ENCODE peak calls at places on chromosomes 4 and X, in ten cellular contexts. Y, X, B, E, N, I, U, W, F and L are unnamed samples.

GRCh38 chr4:142040043-142040442 is 403.7 kb downstream of the IL15 start:
- DNase-seq in Y (no peak), U (no peak), N (no peak), I (no peak), W (no peak), E (no peak), B (no peak), F (no peak), X (no peak), L (no peak)

GRCh38 chr4:150150545-150151156 is 72.4 kb downstream of the DCLK2 start:
- DNase-seq in N (no peak), B (no peak), X (peak), F (no peak), Y (no peak), W (no peak), U (no peak), I (no peak), E (no peak), L (no peak)

GRCh38 chr4:170089743-170090666 is at the start of gene AADAT:
- DNase-seq in Y (peak), N (peak), X (peak), W (no peak), B (no peak), U (peak), E (peak), I (no peak), F (peak), L (peak)

GRCh38 chr4:139454111-139454600 is at the start of gene RAB33B:
- DNase-seq in Y (no peak), B (no peak), I (no peak), F (no peak), E (peak), W (no peak), N (no peak), X (no peak), U (peak), L (peak)

GRCh38 chrX:130121505-130121800 is 11.2 kb upstream of the ELF4 start:
- DNase-seq in F (no peak), X (no peak), Y (no peak), E (no peak), I (no peak), U (no peak), N (no peak), B (no peak), W (no peak), L (no peak)

GRCh38 chr4:110514889-110515479 is 39.0 kb downstream of the ENPEP start:
- DNase-seq in I (no peak), U (peak), W (no peak), B (no peak), F (peak), Y (peak), X (no peak), E (no peak), N (peak), L (no peak)

GRCh38 chr4:26912810-26913209 is 52.2 kb downstream of the STIM2 start:
- DNase-seq in U (no peak), I (no peak), N (no peak), W (no peak), X (no peak), B (no peak), F (no peak), E (no peak), Y (no peak), L (no peak)

GRCh38 chrX:323721-324628 is 5.4 kb upstream of the GTPBP6 start:
- DNase-seq in Y (peak), U (peak), F (peak), N (peak), E (no peak), B (peak), W (peak), I (no peak), X (peak), L (peak)

GRCh38 chr4:44927361-44928061 is 201.2 kb upstream of the GNPDA2 start:
- DNase-seq in E (no peak), U (peak), W (no peak), X (no peak), N (peak), B (no peak), F (peak), I (no peak), Y (peak), L (peak)

GRCh38 chr4:121009578-121010338 is 62.6 kb downstream of the NDNF start:
- DNase-seq in B (no peak), E (no peak), X (no peak), Y (no peak), U (no peak), F (no peak), W (no peak), N (no peak), I (no peak), L (no peak)

GRCh38 chr4:102354671-102355454 is 9.6 kb upstream of the SLC39A8 start:
- DNase-seq in U (no peak), Y (no peak), N (no peak), E (no peak), I (no peak), W (no peak), B (no peak), X (no peak), F (no peak), L (no peak)

GRCh38 chr4:126223784-126224407 is 909.1 kb downstream of the FAT4 start:
- DNase-seq in I (no peak), Y (peak), F (peak), U (peak), N (peak), W (no peak), X (no peak), E (no peak), B (no peak), L (no peak)

GRCh38 chrX:27675493-27675892 is 85.3 kb downstream of the DCAF8L2 start:
- DNase-seq in N (peak), E (no peak), F (peak), W (no peak), I (no peak), B (no peak), Y (peak), U (peak), X (no peak), L (peak)

GRCh38 chr4:24881508-24882071 is 31.3 kb downstream of the CCDC149 start:
- DNase-seq in Y (no peak), U (no peak), F (no peak), W (no peak), X (no peak), B (no peak), E (no peak), I (no peak), N (no peak), L (no peak)

GRCh38 chrX:82813671-82814078 is 694.4 kb upstream of the POU3F4 start:
- DNase-seq in N (peak), I (no peak), E (no peak), Y (no peak), W (peak), U (peak), F (peak), B (no peak), X (no peak), L (peak)

GRCh38 chr4:153345011-153345981 is 808 bp downstream of the MND1 start:
- DNase-seq in X (no peak), Y (peak), N (peak), I (no peak), E (no peak), B (no peak), W (no peak), U (peak), F (peak), L (no peak)

GRCh38 chr4:153346031-153346430 is 1.5 kb downstream of the MND1 start:
- DNase-seq in I (no peak), Y (peak), N (no peak), X (no peak), F (no peak), B (no peak), E (no peak), U (no peak), W (no peak), L (no peak)

GRCh38 chr4:153348006-153348405 is 3.5 kb downstream of the MND1 start:
- DNase-seq in W (no peak), E (no peak), I (no peak), U (peak), F (peak), B (no peak), N (no peak), Y (no peak), X (no peak), L (no peak)

GRCh38 chr4:153347117-153347516 is 2.6 kb downstream of the MND1 start:
- DNase-seq in X (no peak), Y (no peak), I (no peak), N (no peak), U (no peak), W (no peak), E (no peak), F (no peak), B (no peak), L (no peak)

DNA sequence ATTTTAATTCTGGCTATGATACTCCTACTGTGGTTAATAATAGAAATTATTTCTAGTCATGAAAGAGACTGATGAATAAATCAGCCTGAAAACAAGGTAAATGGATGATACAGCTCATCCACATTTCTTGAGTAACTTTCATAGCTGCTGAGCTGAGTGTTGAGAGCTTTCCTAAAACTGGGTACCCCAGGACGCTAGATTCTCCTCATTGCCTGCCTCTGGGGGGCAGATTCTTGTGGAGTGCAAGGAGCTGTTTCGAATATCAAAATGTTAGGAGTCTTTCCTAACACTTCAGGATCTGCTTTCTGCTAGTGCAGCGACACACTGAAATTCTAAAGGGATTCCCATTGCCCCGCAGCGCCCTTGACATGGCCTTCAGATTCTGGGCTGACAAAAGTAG is 2.1 kb downstream of the MND1 start:
- DNase-seq in U (peak), F (no peak), N (peak), B (no peak), E (no peak), W (no peak), I (no peak), X (no peak), Y (peak), L (no peak)
- TF ChIP-seq CTCF in U (peak), F (peak), N (peak), B (no peak), E (no peak), W (no peak), I (peak), X (no peak), Y (peak), L (peak)

GRCh38 chr4:39700500-39700899 is 2.6 kb downstream of the UBE2K start:
- DNase-seq in W (no peak), U (no peak), I (no peak), E (no peak), F (no peak), B (no peak), N (no peak), Y (no peak), X (no peak), L (no peak)

GRCh38 chr4:39702716-39703115 is 4.8 kb downstream of the UBE2K start:
- DNase-seq in B (no peak), N (no peak), Y (no peak), W (no peak), U (no peak), F (no peak), I (no peak), X (no peak), E (no peak), L (no peak)

GRCh38 chr4:39697740-39698423 is at the start of gene UBE2K:
- DNase-seq in B (peak), I (no peak), N (peak), W (no peak), Y (peak), U (peak), E (peak), F (peak), X (peak), L (peak)

GRCh38 chr4:39698424-39699009 is 581 bp downstream of the UBE2K start:
- DNase-seq in F (peak), W (no peak), B (peak), Y (peak), X (peak), I (no peak), U (no peak), E (no peak), N (peak), L (no peak)

GRCh38 chr4:39699676-39700409 is 1.9 kb downstream of the UBE2K start:
- DNase-seq in W (no peak), I (no peak), B (no peak), E (no peak), Y (peak), U (peak), X (no peak), F (peak), N (peak), L (no peak)
- H3K4me3 ChIP-seq in W (peak), I (peak), B (peak), E (peak), Y (peak), U (peak), X (peak), F (peak), N (peak), L (peak)

GRCh38 chrX:9336501-9336900 is 128.4 kb upstream of the TBL1X start:
- DNase-seq in N (peak), B (no peak), Y (no peak), X (no peak), U (no peak), W (no peak), I (no peak), E (no peak), F (no peak), L (no peak)

GRCh38 chrX:9337056-9337455 is 127.8 kb upstream of the TBL1X start:
- DNase-seq in U (peak), Y (no peak), X (peak), F (peak), B (no peak), W (no peak), N (peak), I (no peak), E (no peak), L (no peak)

GRCh38 chrX:9340619-9341304 is 124.1 kb upstream of the TBL1X start:
- DNase-seq in I (peak), W (no peak), U (peak), N (peak), Y (peak), B (no peak), E (no peak), X (peak), F (no peak), L (no peak)

GRCh38 chrX:9339603-9340569 is 125.0 kb upstream of the TBL1X start:
- DNase-seq in E (no peak), N (peak), B (no peak), W (no peak), F (no peak), X (peak), U (no peak), Y (peak), I (no peak), L (no peak)

GRCh38 chrX:9338986-9339385 is 125.9 kb upstream of the TBL1X start:
- DNase-seq in I (no peak), W (no peak), U (no peak), F (no peak), N (no peak), B (no peak), X (no peak), Y (no peak), E (no peak), L (no peak)
- TF ChIP-seq CTCF in I (no peak), W (no peak), U (no peak), F (no peak), N (no peak), B (no peak), X (no peak), Y (no peak), E (no peak), L (no peak)

DNA sequence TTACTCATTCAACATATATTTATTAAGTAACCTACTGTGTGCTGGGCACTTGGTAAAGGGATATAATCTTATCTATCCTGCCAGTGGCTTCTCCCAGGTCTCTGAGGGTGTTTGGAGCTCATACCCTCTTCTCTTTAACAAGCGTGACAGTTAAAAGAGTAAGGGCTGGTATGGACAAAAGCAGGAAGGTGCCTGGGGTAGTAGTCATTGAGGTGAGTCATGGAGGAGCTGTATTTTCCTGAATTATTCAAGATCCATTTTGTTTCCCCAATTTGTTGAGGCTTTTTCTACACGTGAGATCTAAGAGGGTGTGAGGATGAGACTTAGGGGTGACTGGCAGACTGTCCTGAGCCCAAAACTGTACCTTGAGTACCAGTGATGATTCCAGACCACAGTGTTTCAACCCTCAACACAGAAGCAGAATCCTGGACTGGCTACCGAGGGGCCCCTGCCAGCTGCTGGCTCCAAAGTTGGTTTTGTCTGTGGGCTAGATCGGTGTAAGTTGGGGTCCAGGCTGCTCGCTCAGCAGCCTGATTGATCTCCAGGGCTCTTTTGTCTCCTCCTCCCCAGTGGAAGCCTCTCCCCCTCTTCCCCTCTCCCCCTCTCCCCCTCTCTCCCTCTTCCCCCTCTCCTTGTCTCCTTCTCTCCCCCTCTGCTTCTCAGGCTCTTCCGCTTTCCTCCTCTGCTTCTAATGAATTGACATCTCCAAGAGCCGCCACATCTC is at the start of gene DRP2:
- DNase-seq in W (no peak), X (no peak), I (no peak), E (no peak), B (no peak), N (peak), F (peak), Y (no peak), U (peak), L (no peak)
- H3K4me3 ChIP-seq in W (no peak), X (no peak), I (no peak), E (peak), B (no peak), N (no peak), F (peak), Y (no peak), U (peak), L (peak)

DNA sequence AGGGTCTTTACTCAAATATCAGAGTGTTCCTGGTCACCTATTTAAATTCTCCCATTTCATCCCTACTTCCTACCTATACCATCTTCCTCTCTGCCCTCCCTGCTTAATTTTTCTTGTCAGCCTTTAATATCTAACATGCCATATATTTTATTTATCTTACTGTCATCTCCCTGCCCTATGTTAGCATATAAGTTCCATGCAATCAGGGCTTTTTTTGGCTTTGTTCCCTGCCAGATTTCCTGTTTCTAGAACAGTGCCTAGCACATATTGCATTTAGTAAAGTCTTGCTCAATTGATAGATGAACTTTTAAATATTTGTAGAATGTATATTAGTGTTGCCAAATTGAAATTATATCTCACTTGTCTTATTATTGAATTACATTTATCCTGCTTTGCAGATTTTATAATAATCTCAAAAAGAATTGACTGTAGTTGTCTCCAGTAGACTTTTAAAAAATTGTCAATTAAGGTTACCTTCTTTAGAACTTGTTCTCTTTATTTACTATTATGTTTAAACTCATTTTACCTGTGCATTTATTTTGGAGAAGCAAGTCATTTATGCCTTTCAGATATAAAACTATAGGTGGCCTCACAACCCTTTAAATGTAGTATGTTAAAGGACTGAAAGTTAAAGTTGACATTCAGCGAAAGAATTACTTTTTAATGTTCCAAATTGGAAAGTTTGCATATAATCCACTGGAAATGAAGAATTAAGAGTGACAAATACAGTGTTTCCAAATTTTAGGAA is 108.2 kb upstream of the BMPR1B start:
- DNase-seq in Y (no peak), E (no peak), W (no peak), X (no peak), B (no peak), N (peak), I (no peak), U (peak), F (no peak), L (peak)
- TF ChIP-seq CTCF in Y (no peak), E (no peak), W (no peak), X (no peak), B (no peak), N (no peak), I (no peak), U (no peak), F (no peak), L (no peak)

DNA sequence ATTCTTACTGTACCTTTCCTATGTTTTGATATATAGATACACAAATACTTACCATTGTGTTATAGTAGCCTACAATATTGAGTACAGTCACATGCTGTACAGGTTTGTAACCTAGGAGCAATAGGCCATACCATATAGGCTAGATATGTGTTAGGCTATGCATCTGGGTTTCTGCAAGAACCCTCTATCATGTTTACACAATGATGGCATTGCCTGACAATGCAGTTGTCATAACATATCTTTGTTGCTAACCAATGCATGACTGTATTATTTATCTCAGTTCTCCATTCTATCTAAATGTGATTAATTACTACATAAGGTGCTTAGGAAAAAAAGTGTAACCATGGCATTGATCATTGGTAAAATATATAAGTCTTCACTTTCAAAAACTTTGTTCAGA is 10.0 kb upstream of the SPCS3 start:
- DNase-seq in B (no peak), W (no peak), E (no peak), Y (no peak), I (no peak), U (peak), X (no peak), N (peak), F (no peak), L (no peak)
- H3K4me3 ChIP-seq in B (no peak), W (no peak), E (no peak), Y (no peak), I (no peak), U (no peak), X (no peak), N (no peak), F (no peak), L (no peak)

GRCh38 chrX:20527458-20528099 is 260.9 kb upstream of the RPS6KA3 start:
- DNase-seq in I (no peak), E (no peak), N (peak), U (peak), W (no peak), B (no peak), Y (peak), X (peak), F (peak), L (no peak)
- TF ChIP-seq CTCF in I (peak), E (peak), N (no peak), U (peak), W (peak), B (peak), Y (peak), X (peak), F (peak), L (peak)

DNA sequence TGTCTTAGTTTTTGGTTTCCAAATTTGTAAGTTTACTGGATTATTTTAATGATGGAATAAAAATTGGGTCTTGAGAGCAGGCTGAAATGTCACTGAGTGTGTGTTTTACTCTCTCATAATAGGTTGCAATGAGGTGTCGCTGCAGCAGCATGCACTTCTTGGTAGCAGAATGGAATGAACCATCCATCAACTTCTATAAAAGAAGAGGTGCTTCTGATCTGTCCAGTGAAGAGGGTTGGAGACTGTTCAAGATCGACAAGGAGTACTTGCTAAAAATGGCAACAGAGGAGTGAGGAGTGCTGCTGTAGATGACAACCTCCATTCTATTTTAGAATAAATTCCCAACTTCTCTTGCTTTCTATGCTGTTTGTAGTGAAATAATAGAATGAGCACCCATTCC is 2.6 kb downstream of the SAT1 start:
- DNase-seq in Y (no peak), W (no peak), I (no peak), F (no peak), U (no peak), E (no peak), B (no peak), X (no peak), N (no peak), L (no peak)
- H3K4me3 ChIP-seq in Y (no peak), W (no peak), I (no peak), F (no peak), U (no peak), E (no peak), B (peak), X (peak), N (no peak), L (no peak)

GRCh38 chr4:182908124-182908523 is 9.1 kb downstream of the DCTD start:
- DNase-seq in B (no peak), N (no peak), W (no peak), I (no peak), E (no peak), U (no peak), F (no peak), X (no peak), Y (no peak), L (no peak)
- TF ChIP-seq CTCF in B (no peak), N (no peak), W (no peak), I (no peak), E (no peak), U (no peak), F (no peak), X (no peak), Y (no peak), L (no peak)

GRCh38 chrX:19746919-19747671 is 140.3 kb downstream of the SH3KBP1 start:
- DNase-seq in I (no peak), Y (no peak), W (no peak), E (no peak), X (no peak), F (no peak), U (no peak), N (no peak), B (no peak), L (no peak)
- H3K4me3 ChIP-seq in I (peak), Y (no peak), W (no peak), E (no peak), X (no peak), F (no peak), U (no peak), N (no peak), B (no peak), L (no peak)